ENCODE peak calls at places on chromosomes 11 and 22, in seven cellular contexts. G, P, M, O, D, W and B are unnamed samples.
A peak's percentile ranks its signal among the peaks of the same experiment; 100 is the strongest.

GRCh38 chr11:72831521-72832300 is 17.5 kb downstream of the ATG16L2 start:
- DNase-seq in D (peak; percentile 91), W (peak; percentile 78), M (peak; percentile 87), O (peak; percentile 93), G (peak; percentile 86), P (peak; percentile 89), B (peak; percentile 86)

GRCh38 chr11:66934971-66935779 is 23.0 kb downstream of the PC start:
- DNase-seq in O (no peak), G (no peak), D (no peak), W (no peak), M (no peak), P (no peak), B (no peak)

GRCh38 chr11:65589444-65590239 is 6.0 kb downstream of the KCNK7 start:
- DNase-seq in W (peak; percentile 83), M (no peak), D (no peak), P (no peak), O (no peak), G (no peak), B (no peak)

GRCh38 chr22:26106412-26106811 is 62.9 kb upstream of the SEZ6L start:
- DNase-seq in D (no peak), W (no peak), O (no peak), P (no peak), G (no peak), M (no peak), B (no peak)

GRCh38 chr11:43601511-43601910 is 79.0 kb upstream of the HSD17B12 start:
- DNase-seq in D (no peak), G (no peak), W (no peak), P (no peak), M (no peak), O (no peak), B (no peak)

GRCh38 chr11:27614092-27614491 is 86.2 kb downstream of the BDNF start:
- DNase-seq in P (no peak), D (no peak), W (no peak), G (no peak), O (no peak), M (no peak), B (no peak)

GRCh38 chr11:72245232-72245816 is 1.3 kb upstream of the PHOX2A start:
- DNase-seq in G (no peak), P (no peak), W (no peak), D (no peak), M (peak; percentile 47), O (no peak), B (no peak)

GRCh38 chr11:119928047-119928446 is 199.0 kb upstream of the NECTIN1 start:
- DNase-seq in M (no peak), G (no peak), D (no peak), O (no peak), P (no peak), W (no peak), B (no peak)

GRCh38 chr11:96008161-96008560 is 84.3 kb upstream of the MTMR2 start:
- DNase-seq in G (no peak), P (no peak), D (no peak), W (no peak), O (no peak), M (no peak), B (no peak)

GRCh38 chr11:133291672-133292265 is 240.5 kb downstream of the OPCML start:
- DNase-seq in M (no peak), G (no peak), W (no peak), O (no peak), P (no peak), D (no peak), B (no peak)

GRCh38 chr11:102793677-102794290 is 4.2 kb downstream of the MMP1 start:
- DNase-seq in M (no peak), O (no peak), W (no peak), P (no peak), D (no peak), G (no peak), B (no peak)

GRCh38 chr11:11813288-11813962 is 28.3 kb upstream of the USP47 start:
- DNase-seq in M (no peak), D (no peak), G (no peak), P (peak; percentile 35), W (no peak), O (peak; percentile 53), B (no peak)

GRCh38 chr11:57387284-57388030 is 3.0 kb downstream of the PRG2 start:
- DNase-seq in M (no peak), P (no peak), W (no peak), O (peak; percentile 17), D (no peak), G (no peak), B (no peak)

GRCh38 chr11:35418282-35418846 is 994 bp downstream of the SLC1A2 start:
- DNase-seq in G (no peak), O (no peak), W (no peak), M (peak; percentile 65), D (no peak), P (no peak), B (no peak)

GRCh38 chr11:57474017-57474750 is 13.9 kb downstream of the RTN4RL2 start:
- DNase-seq in O (no peak), M (no peak), D (no peak), W (no peak), G (no peak), P (no peak), B (peak; percentile 65)

GRCh38 chr22:23200896-23201295 is 20.6 kb downstream of the BCR start:
- DNase-seq in M (no peak), W (peak; percentile 42), G (no peak), O (no peak), D (no peak), P (no peak), B (no peak)

GRCh38 chr11:27722117-27722844 is 22.0 kb upstream of the BDNF start:
- DNase-seq in D (no peak), W (no peak), O (peak; percentile 21), G (peak; percentile 33), P (no peak), M (no peak), B (peak; percentile 31)

GRCh38 chr11:87451400-87451799 is 413.7 kb downstream of the TMEM135 start:
- DNase-seq in D (no peak), G (no peak), O (no peak), P (no peak), W (no peak), M (no peak), B (no peak)

GRCh38 chr11:103659138-103659734 is 377.2 kb upstream of the DDI1 start:
- DNase-seq in D (peak; percentile 14), O (no peak), P (no peak), W (peak; percentile 27), G (peak; percentile 35), M (no peak), B (no peak)

GRCh38 chr22:36610056-36610455 is 81.1 kb upstream of the EIF3D start:
- DNase-seq in G (no peak), M (no peak), D (no peak), P (no peak), O (no peak), W (no peak), B (no peak)

GRCh38 chr11:112050721-112051120 is 23.1 kb downstream of the PIH1D2 start:
- DNase-seq in P (no peak), M (no peak), O (no peak), D (no peak), G (no peak), W (peak; percentile 54), B (no peak)

GRCh38 chr22:23847991-23848864 is 9.4 kb upstream of the DERL3 start:
- DNase-seq in P (no peak), W (peak; percentile 74), M (no peak), G (no peak), O (no peak), D (no peak), B (no peak)

GRCh38 chr11:1546536-1547466 is 25.3 kb downstream of the DUSP8 start:
- DNase-seq in M (peak; percentile 83), G (peak; percentile 59), W (peak; percentile 45), D (peak; percentile 71), O (peak; percentile 53), P (peak; percentile 58), B (peak; percentile 41)

GRCh38 chr11:20658135-20658534 is 11.3 kb upstream of the NELL1 start:
- DNase-seq in W (no peak), M (no peak), P (no peak), O (no peak), D (no peak), G (no peak), B (no peak)

GRCh38 chr11:105490333-105490732 is 119.5 kb upstream of the GRIA4 start:
- DNase-seq in G (no peak), M (no peak), W (no peak), O (no peak), D (no peak), P (no peak), B (no peak)

GRCh38 chr11:77619576-77620198 is 17.9 kb downstream of the CLNS1A start:
- DNase-seq in D (peak; percentile 48), W (peak; percentile 73), P (no peak), M (no peak), O (no peak), G (peak; percentile 33), B (peak; percentile 63)

GRCh38 chr11:126544311-126545056 is 189.0 kb downstream of the ST3GAL4 start:
- DNase-seq in O (peak; percentile 68), G (peak; percentile 43), D (peak; percentile 48), W (no peak), M (no peak), P (no peak), B (peak; percentile 1)

GRCh38 chr11:62133328-62134065 is 9.7 kb downstream of the INCENP start:
- DNase-seq in W (no peak), P (no peak), M (no peak), D (no peak), O (peak; percentile 9), G (no peak), B (no peak)

GRCh38 chr11:119584193-119585037 is 144.6 kb downstream of the NECTIN1 start:
- DNase-seq in D (peak; percentile 86), G (peak; percentile 56), O (peak; percentile 31), P (peak; percentile 43), M (peak; percentile 71), W (no peak), B (peak; percentile 95)

GRCh38 chr22:38429460-38430128 is 25.4 kb downstream of the KCNJ4 start:
- DNase-seq in M (no peak), P (no peak), O (no peak), D (peak; percentile 52), G (no peak), W (no peak), B (no peak)

GRCh38 chr11:34305095-34305692 is 52.6 kb downstream of the ABTB2 start:
- DNase-seq in G (no peak), M (no peak), O (no peak), D (no peak), P (no peak), W (no peak), B (no peak)

GRCh38 chr11:34799848-34800247 is 116.3 kb downstream of the APIP start:
- DNase-seq in D (no peak), W (no peak), O (no peak), G (no peak), P (no peak), M (no peak), B (no peak)

GRCh38 chr22:40194656-40195055 is 16.9 kb downstream of the TNRC6B start:
- DNase-seq in G (no peak), O (no peak), P (no peak), W (no peak), M (no peak), D (no peak), B (no peak)

GRCh38 chr11:79078999-79079398 is 361.8 kb downstream of the TENM4 start:
- DNase-seq in G (no peak), P (peak; percentile 42), D (no peak), O (no peak), W (no peak), M (no peak), B (no peak)

GRCh38 chr22:42711281-42711731 is 9.4 kb downstream of the A4GALT start:
- DNase-seq in P (no peak), G (no peak), D (peak; percentile 60), M (no peak), W (no peak), O (no peak), B (no peak)

GRCh38 chr11:46338988-46339666 is 8.1 kb upstream of the DGKZ start:
- DNase-seq in P (peak; percentile 65), O (no peak), G (no peak), M (no peak), W (no peak), D (peak; percentile 87), B (peak; percentile 40)

GRCh38 chr22:20959578-20960461 is 7.2 kb upstream of the AIFM3 start:
- DNase-seq in W (no peak), D (no peak), P (no peak), G (no peak), O (no peak), M (no peak), B (no peak)